ENCODE peak calls at places on chromosomes 12 and 14, in four cellular contexts. W is AG09309, K is IMR-90, U is breast epithelium. F is an unnamed sample.

GRCh38 chr12:50102186-50102585 is 1.6 kb upstream of the GPD1 start:
- DNase-seq in W (no peak), K (no peak), U (no peak), F (no peak)

GRCh38 chr12:82650627-82651337 is 35.9 kb upstream of the TMTC2 start:
- DNase-seq in W (no peak), K (no peak), U (no peak), F (peak; percentile 39)

GRCh38 chr12:100381379-100381778 is 24.5 kb downstream of the SLC17A8 start:
- DNase-seq in W (no peak), K (no peak), U (no peak), F (no peak)

GRCh38 chr12:79934309-79935020 is 432 bp downstream of the PPP1R12A start:
- DNase-seq in W (no peak), K (peak; percentile 36), U (peak; percentile 64), F (peak; percentile 31)

GRCh38 chr14:59303216-59303615 is 114.7 kb downstream of the DAAM1 start:
- DNase-seq in W (no peak), K (no peak), U (no peak), F (no peak)

GRCh38 chr14:55911794-55912193 is 206.4 kb upstream of the PELI2 start:
- DNase-seq in W (peak; percentile 37), K (no peak), U (no peak), F (no peak)

GRCh38 chr12:98653866-98654493 is 8.9 kb downstream of the APAF1 start:
- DNase-seq in W (peak; percentile 34), K (peak; percentile 70), U (no peak), F (peak; percentile 81)

GRCh38 chr12:108875682-108876361 is 4.1 kb upstream of the DAO start:
- DNase-seq in W (no peak), K (no peak), U (no peak), F (no peak)

GRCh38 chr14:74620497-74620921 is 8.5 kb upstream of the LTBP2 start:
- DNase-seq in W (peak; percentile 90), K (peak; percentile 95), U (no peak), F (peak; percentile 87)

GRCh38 chr12:27615331-27615891 is 80.8 kb upstream of the REP15 start:
- DNase-seq in W (peak; percentile 81), K (peak; percentile 56), U (no peak), F (peak; percentile 41)

GRCh38 chr14:77000340-77001235 is 27.9 kb downstream of the IRF2BPL start:
- DNase-seq in W (no peak), K (peak; percentile 79), U (no peak), F (peak; percentile 72)

GRCh38 chr12:109277899-109278762 is 31.0 kb downstream of the FOXN4 start:
- DNase-seq in W (peak; percentile 10), K (peak; percentile 12), U (no peak), F (peak; percentile 11)

GRCh38 chr12:84973026-84973425 is 60.4 kb upstream of the SLC6A15 start:
- DNase-seq in W (no peak), K (no peak), U (no peak), F (no peak)

GRCh38 chr12:57869919-57870318 is 23.4 kb upstream of the CTDSP2 start:
- DNase-seq in W (no peak), K (no peak), U (no peak), F (no peak)

GRCh38 chr12:124852329-124852831 is 11.3 kb downstream of the SCARB1 start:
- DNase-seq in W (no peak), K (no peak), U (no peak), F (peak; percentile 29)

GRCh38 chr12:14589169-14590004 is 21.7 kb upstream of the PLBD1 start:
- DNase-seq in W (no peak), K (no peak), U (no peak), F (no peak)

GRCh38 chr12:69345742-69346141 is 2.4 kb upstream of the LYZ start:
- DNase-seq in W (no peak), K (no peak), U (no peak), F (no peak)

GRCh38 chr12:87152841-87153528 is 876.2 kb downstream of the C12orf50 start:
- DNase-seq in W (no peak), K (no peak), U (no peak), F (no peak)

GRCh38 chr12:144650-145284 is 69.2 kb downstream of the SLC6A12 start:
- DNase-seq in W (no peak), K (no peak), U (no peak), F (no peak)
- H3K4me3 ChIP-seq in W (no peak overlapping the region), K (no peak overlapping the region), U (no peak overlapping the region), F (no peak overlapping the region)

DNA sequence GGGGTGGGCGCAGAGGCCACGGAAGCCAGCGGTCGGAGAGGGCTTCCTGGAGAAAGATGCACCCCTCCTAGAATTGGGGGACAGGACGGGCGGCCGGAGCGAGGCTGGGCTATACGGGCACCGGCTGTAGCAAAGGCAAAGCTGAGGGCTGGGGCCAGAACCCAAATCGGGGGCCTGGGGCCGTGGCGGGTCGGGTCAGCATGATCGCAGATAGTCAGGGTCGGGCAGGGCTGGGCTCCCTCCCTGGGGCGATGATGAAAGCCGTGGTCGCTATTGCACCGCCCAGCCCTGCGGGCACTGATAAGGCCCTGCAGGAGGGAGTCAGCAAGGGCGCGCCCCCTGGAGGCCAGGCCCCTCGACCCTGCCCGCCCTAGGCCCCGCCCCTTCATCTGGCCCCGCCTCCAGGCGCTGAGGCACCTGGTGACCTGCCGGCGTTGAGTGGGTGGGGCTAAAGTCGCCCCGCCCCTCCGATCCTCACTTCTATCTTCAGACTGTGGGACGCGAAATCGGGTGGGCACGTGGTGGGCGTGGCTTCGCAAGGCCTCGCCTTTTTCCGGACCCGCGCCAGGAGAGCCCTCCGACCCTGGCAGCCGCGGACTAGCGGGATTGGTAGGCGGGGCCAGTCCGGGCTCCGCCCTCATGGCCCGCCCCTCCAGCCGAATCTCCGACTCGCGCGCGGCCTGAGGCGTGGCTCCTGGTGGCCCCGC is 421 bp upstream of the SH2B3 start:
- DNase-seq in W (no peak), K (peak; percentile 86), U (peak; percentile 85), F (peak; percentile 96)
- TF ChIP-seq CTCF in W (peak; percentile 21), K (peak; percentile 32), U (no peak), F (peak; percentile 24)

DNA sequence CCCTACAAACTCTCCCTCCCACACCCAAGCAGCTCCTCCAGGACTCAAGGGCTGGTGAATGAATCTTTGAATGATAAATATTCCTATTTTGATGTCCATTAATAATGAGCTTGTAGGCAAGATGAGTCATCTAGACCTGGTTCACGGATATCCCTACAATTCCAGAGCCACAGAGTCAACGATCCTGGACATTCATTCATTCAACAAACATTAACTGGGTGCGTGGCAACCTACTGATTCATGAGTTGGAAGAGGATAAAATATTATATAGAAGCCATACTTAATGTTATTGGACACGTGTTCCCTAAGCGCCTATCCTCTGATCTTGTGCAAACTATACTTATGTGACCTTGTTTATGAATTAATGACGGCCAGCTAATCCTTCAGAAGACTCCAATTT is 420 bp upstream of the OTUB2 start:
- DNase-seq in W (no peak), K (no peak), U (no peak), F (no peak)
- H3K4me3 ChIP-seq in W (no peak overlapping the region), K (peak overlapping the region; percentile 12), U (no peak overlapping the region), F (no peak overlapping the region)

GRCh38 chr12:52139147-52139546 is 52.7 kb downstream of the KRT80 start:
- DNase-seq in W (no peak), K (no peak), U (no peak), F (no peak)

GRCh38 chr12:52141875-52142274 is 49.9 kb downstream of the KRT80 start:
- DNase-seq in W (no peak), K (no peak), U (no peak), F (no peak)

GRCh38 chr12:52142431-52142830 is 49.4 kb downstream of the KRT80 start:
- DNase-seq in W (no peak), K (no peak), U (no peak), F (no peak)

GRCh38 chr12:52139579-52140062 is 52.2 kb downstream of the KRT80 start:
- DNase-seq in W (no peak), K (peak; percentile 55), U (no peak), F (no peak)

GRCh38 chr12:52141306-52141705 is 50.5 kb downstream of the KRT80 start:
- DNase-seq in W (no peak), K (no peak), U (no peak), F (no peak)
- TF ChIP-seq CTCF in W (no peak), K (peak; percentile 10), U (no peak), F (no peak)

GRCh38 chr14:34460841-34461240 is 1.2 kb downstream of the SPTSSA start:
- DNase-seq in W (no peak), K (peak; percentile 77), U (no peak), F (peak; percentile 72)

GRCh38 chr14:34461334-34462131 is 507 bp downstream of the SPTSSA start:
- DNase-seq in W (no peak), K (peak; percentile 52), U (no peak), F (peak; percentile 51)

GRCh38 chr14:34453226-34453625 is 8.8 kb downstream of the SPTSSA start:
- DNase-seq in W (no peak), K (no peak), U (no peak), F (no peak)

GRCh38 chr14:34460295-34460694 is 1.7 kb downstream of the SPTSSA start:
- DNase-seq in W (no peak), K (no peak), U (no peak), F (no peak)

GRCh38 chr14:34457186-34457585 is 4.9 kb downstream of the SPTSSA start:
- DNase-seq in W (no peak), K (no peak), U (no peak), F (no peak)
- H3K4me3 ChIP-seq in W (no peak overlapping the region), K (no peak overlapping the region), U (no peak overlapping the region), F (no peak overlapping the region)

GRCh38 chr14:22008098-22008412 is 334.4 kb upstream of the OR4E1 start:
- DNase-seq in W (no peak), K (no peak), U (no peak), F (no peak)

GRCh38 chr14:22003471-22003870 is 329.9 kb upstream of the OR4E1 start:
- DNase-seq in W (no peak), K (no peak), U (no peak), F (no peak)

GRCh38 chr14:22007278-22008097 is 333.9 kb upstream of the OR4E1 start:
- DNase-seq in W (no peak), K (no peak), U (no peak), F (no peak)

GRCh38 chr14:21999400-21999799 is 325.8 kb upstream of the OR4E1 start:
- DNase-seq in W (no peak), K (no peak), U (no peak), F (no peak)

GRCh38 chr14:22002860-22003284 is 329.3 kb upstream of the OR4E1 start:
- DNase-seq in W (no peak), K (no peak), U (no peak), F (no peak)
- TF ChIP-seq CTCF in W (no peak), K (peak; percentile 7), U (peak; percentile 18), F (no peak)

F was measured in fibroblast of pulmonary artery.